ENCODE peak calls at places on chromosomes 1 and 21, in four cellular contexts. R, Z, D and U are unnamed samples.

GRCh38 chr1:227939791-227940771 is 7.7 kb downstream of the WNT9A start:
- DNase-seq in R (no peak), D (no peak), Z (no peak), U (no peak)

GRCh38 chr1:83689900-83690868 is 308.7 kb downstream of the TTLL7 start:
- DNase-seq in R (no peak), D (no peak), Z (peak), U (no peak)

GRCh38 chr1:40691538-40692428 is at the start of gene NFYC:
- DNase-seq in R (peak), Z (peak), D (peak), U (peak)

GRCh38 chr1:221772107-221772506 is 30.2 kb upstream of the DUSP10 start:
- DNase-seq in D (peak), R (peak), Z (no peak), U (no peak)

GRCh38 chr1:162222019-162222418 is 152.5 kb downstream of the NOS1AP start:
- DNase-seq in D (no peak), R (no peak), Z (no peak), U (no peak)

GRCh38 chr21:36052860-36053766 is 7.2 kb downstream of the SETD4 start:
- DNase-seq in Z (no peak), D (no peak), R (no peak), U (no peak)

GRCh38 chr1:109981128-109981379 is 3.5 kb upstream of the AHCYL1 start:
- DNase-seq in D (no peak), Z (no peak), R (no peak), U (no peak)

GRCh38 chr1:62391369-62391971 is 45.4 kb upstream of the USP1 start:
- DNase-seq in D (peak), R (peak), Z (peak), U (peak)

GRCh38 chr1:150152182-150152536 is 2.4 kb downstream of the PLEKHO1 start:
- DNase-seq in Z (no peak), R (no peak), D (no peak), U (no peak)

GRCh38 chr1:177897601-177898376 is 72.1 kb downstream of the SEC16B start:
- DNase-seq in D (no peak), Z (no peak), R (no peak), U (no peak)

GRCh38 chr1:78607334-78607927 is 12.8 kb upstream of the IFI44L start:
- DNase-seq in R (peak), D (peak), Z (peak), U (no peak)

GRCh38 chr1:230163719-230164118 is 96.7 kb downstream of the GALNT2 start:
- DNase-seq in R (no peak), Z (no peak), D (no peak), U (no peak)

GRCh38 chr1:168835791-168836190 is 106.8 kb upstream of the DPT start:
- DNase-seq in D (no peak), Z (no peak), R (no peak), U (no peak)

GRCh38 chr1:115555446-115555845 is 86.3 kb upstream of the VANGL1 start:
- DNase-seq in D (peak), Z (no peak), R (no peak), U (no peak)

GRCh38 chr1:246769306-246769705 is 45.1 kb downstream of the SCCPDH start:
- DNase-seq in Z (no peak), R (peak), D (peak), U (no peak)

GRCh38 chr1:57258616-57259330 is 165.1 kb downstream of the DAB1 start:
- DNase-seq in Z (no peak), R (peak), D (no peak), U (no peak)

GRCh38 chr1:22471078-22471477 is 19.4 kb downstream of the ZBTB40 start:
- DNase-seq in D (peak), Z (no peak), R (peak), U (peak)

GRCh38 chr1:27830621-27831424 is at the start of gene PPP1R8:
- DNase-seq in Z (peak), D (peak), R (peak), U (peak)

GRCh38 chr1:27832762-27833161 is 2.2 kb downstream of the PPP1R8 start:
- DNase-seq in D (peak), R (peak), Z (no peak), U (no peak)

GRCh38 chr1:27833470-27833869 is 2.9 kb downstream of the PPP1R8 start:
- DNase-seq in D (no peak), Z (no peak), R (no peak), U (no peak)

DNA sequence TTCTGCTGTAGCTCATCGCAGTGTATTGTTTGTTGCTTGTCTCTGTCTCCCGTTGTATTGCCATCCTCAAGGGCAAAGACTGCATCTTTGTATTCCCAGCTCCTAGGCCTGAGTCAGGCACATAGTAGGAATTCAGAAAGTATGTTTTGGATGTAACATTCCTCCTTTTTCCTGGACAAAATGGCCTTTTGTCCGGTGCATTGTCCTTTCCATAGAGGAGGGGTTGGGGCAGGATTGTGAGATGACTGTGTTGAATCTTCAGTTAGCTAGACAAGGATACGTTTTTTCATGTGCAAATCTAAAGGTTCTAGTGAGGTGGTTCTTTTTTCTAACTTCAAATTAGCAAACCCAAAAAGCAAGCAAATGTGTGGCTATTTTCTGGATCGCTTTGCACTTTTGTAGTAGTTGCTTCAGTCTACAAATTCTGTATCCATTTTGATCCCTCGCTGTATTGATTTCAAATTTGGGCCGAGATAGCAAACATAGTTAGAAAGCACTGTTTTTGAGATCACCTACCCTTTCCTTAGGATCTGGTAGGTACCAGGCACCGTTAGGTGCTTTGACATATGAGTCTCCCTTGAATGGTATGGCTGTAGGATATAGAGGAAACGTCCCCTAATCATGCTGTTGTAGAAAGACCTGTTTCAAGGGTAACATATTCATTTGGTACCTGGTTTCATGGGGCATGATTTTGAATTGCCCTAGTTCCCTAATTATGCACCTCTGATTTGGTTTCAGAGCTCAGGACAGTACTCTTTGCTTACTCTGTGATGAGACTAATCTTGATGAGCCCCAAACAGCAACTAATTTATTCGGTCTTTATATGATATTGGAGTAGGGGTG is 1.2 kb downstream of the PPP1R8 start:
- DNase-seq in D (peak), R (peak), Z (no peak), U (no peak)
- H3K4me3 ChIP-seq in D (peak), R (peak), Z (peak), U (peak)

GRCh38 chr1:32714277-32714676 is 11.7 kb upstream of the SYNC start:
- DNase-seq in D (no peak), R (no peak), Z (no peak), U (no peak)

GRCh38 chr1:32715901-32716311 is 13.3 kb upstream of the SYNC start:
- DNase-seq in R (no peak), Z (no peak), D (peak), U (no peak)

GRCh38 chr1:32718527-32718926 is 16.0 kb upstream of the SYNC start:
- DNase-seq in Z (no peak), R (no peak), D (no peak), U (no peak)

GRCh38 chr1:32717503-32717902 is 14.9 kb upstream of the SYNC start:
- DNase-seq in R (no peak), D (no peak), Z (no peak), U (no peak)

DNA sequence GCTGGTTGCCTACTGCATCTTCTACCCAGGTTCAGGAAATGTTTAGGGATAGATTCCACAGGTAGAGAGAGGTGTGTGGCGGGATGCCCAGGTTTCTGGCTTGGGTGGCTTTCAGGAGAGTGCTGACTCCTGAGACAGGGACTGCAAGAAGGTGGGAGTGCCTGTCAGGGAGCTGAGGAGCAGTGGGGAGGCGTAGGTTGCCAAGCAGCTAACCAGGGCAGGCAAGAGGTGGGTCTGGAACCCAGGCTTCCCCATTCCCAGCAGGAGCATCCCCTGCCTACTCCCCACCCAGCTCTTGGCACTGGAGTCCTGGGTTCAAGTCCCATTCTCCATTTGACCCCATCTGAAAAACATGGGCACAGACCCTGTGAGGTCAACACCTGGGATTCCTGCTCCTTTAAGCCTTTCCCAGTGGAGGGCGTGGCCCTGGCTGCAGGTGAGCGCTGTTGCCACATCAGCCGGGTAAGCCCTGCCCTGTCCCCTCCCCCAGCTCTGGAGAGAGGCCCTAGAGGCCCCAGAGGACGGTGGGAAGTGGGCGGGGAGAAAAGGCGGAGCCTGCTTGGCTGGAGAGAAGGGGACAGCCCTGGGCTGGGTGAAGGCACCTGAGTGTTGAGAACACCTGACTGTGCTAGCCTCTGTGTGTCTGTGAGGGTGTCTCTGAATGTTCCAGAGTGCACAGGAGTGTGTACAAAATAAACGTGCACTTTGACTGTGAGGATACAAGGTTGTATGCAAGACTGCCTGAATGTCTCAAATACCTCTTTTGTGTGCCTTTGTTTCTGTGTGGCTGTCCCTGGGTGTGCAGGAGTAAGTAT is 13.9 kb upstream of the SYNC start:
- DNase-seq in R (no peak), Z (peak), D (peak), U (peak)
- H3K4me3 ChIP-seq in R (no peak), Z (no peak), D (no peak), U (no peak)

GRCh38 chr1:36386262-36387140 is 777 bp upstream of the STK40 start:
- DNase-seq in Z (peak), R (peak), D (peak), U (peak)
- H3K4me3 ChIP-seq in Z (peak), R (peak), D (peak), U (peak)

GRCh38 chr1:9181990-9182783 is 52.4 kb upstream of the H6PD start:
- DNase-seq in Z (peak), R (peak), D (peak), U (no peak)

GRCh38 chr1:9183898-9184297 is 50.7 kb upstream of the H6PD start:
- DNase-seq in D (peak), Z (no peak), R (no peak), U (no peak)

GRCh38 chr1:9181176-9181906 is 52.4 kb upstream of the GPR157 start:
- DNase-seq in R (peak), Z (peak), D (peak), U (peak)

GRCh38 chr1:9183441-9183840 is 51.1 kb upstream of the H6PD start:
- DNase-seq in D (peak), R (no peak), Z (no peak), U (no peak)

GRCh38 chr1:9182784-9183257 is 51.8 kb upstream of the H6PD start:
- DNase-seq in D (peak), R (no peak), Z (peak), U (no peak)
- H3K4me3 ChIP-seq in D (peak), R (peak), Z (peak), U (no peak)

DNA sequence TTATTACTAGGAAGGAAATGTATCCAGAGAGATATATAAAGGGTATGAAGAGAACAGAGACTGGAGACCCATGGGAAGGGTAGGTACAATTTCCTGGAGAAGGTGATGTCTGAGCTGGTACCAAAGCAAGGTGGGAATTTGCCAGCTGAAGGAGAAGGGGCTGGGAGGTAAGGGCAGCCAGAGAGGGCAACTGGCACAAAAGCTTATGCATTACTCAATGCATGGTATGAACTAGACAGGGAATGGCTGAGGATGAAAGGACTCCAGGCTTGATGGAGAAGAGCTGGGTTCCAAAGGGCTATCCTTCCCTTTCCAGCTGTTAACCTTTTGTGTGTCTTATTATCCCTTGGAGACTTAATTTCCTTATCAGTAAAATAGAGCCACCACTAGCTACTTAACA is 113.6 kb upstream of the GADD45A start:
- DNase-seq in R (no peak), Z (no peak), D (no peak), U (no peak)
- H3K4me3 ChIP-seq in R (no peak), Z (no peak), D (no peak), U (no peak)